ENCODE peak calls at places on chromosome 9, in six cellular contexts. W, P, C, G, A and L are unnamed samples.

GRCh38 chr9:38107405-38107804 is 38.4 kb upstream of the SHB start:
- DNase-seq in W (no peak), A (no peak), G (no peak), C (no peak), P (no peak), L (no peak)

GRCh38 chr9:130537346-130538050 is 41.9 kb upstream of the FUBP3 start:
- DNase-seq in C (no peak), A (no peak), G (peak), P (no peak), W (no peak), L (no peak)

GRCh38 chr9:124840300-124840833 is 12.9 kb upstream of the WDR38 start:
- DNase-seq in C (no peak), G (peak), W (no peak), A (peak), P (no peak), L (no peak)

GRCh38 chr9:34457266-34458012 is 931 bp downstream of the FAM219A start:
- DNase-seq in P (peak), A (no peak), C (no peak), W (peak), G (peak), L (peak)

GRCh38 chr9:86714976-86715375 is 232.3 kb downstream of the GAS1 start:
- DNase-seq in G (no peak), W (no peak), C (no peak), A (no peak), P (no peak), L (peak)

GRCh38 chr9:79129865-79130480 is 441.8 kb upstream of the TLE4 start:
- DNase-seq in A (peak), C (no peak), W (peak), G (peak), P (peak), L (peak)

GRCh38 chr9:96219615-96220257 is 82.2 kb downstream of the HSD17B3 start:
- DNase-seq in P (peak), G (peak), W (no peak), C (no peak), A (no peak), L (no peak)

GRCh38 chr9:33082135-33082534 is 5.7 kb upstream of the SMU1 start:
- DNase-seq in W (no peak), P (no peak), G (no peak), C (no peak), A (peak), L (no peak)

GRCh38 chr9:35517552-35518211 is 27.8 kb downstream of the RUSC2 start:
- DNase-seq in W (no peak), C (no peak), A (no peak), G (no peak), P (no peak), L (no peak)

GRCh38 chr9:3848445-3849114 is 322.8 kb upstream of the RFX3 start:
- DNase-seq in A (peak), W (peak), C (no peak), P (no peak), G (no peak), L (peak)

GRCh38 chr9:841371-842209 is at the start of gene DMRT1:
- DNase-seq in A (no peak), P (no peak), C (no peak), G (no peak), W (no peak), L (no peak)

GRCh38 chr9:78044189-78044588 is 12.6 kb upstream of the GNAQ start:
- DNase-seq in G (no peak), A (no peak), W (no peak), C (no peak), P (no peak), L (no peak)

GRCh38 chr9:114386886-114387677 is 700 bp downstream of the AKNA start:
- DNase-seq in W (no peak), P (no peak), C (no peak), G (no peak), A (no peak), L (peak)

GRCh38 chr9:114770991-114771390 is 34.8 kb downstream of the TNFSF15 start:
- DNase-seq in P (no peak), G (no peak), C (no peak), A (no peak), W (no peak), L (no peak)

GRCh38 chr9:116669296-116669695 is 17.8 kb upstream of the TRIM32 start:
- DNase-seq in G (no peak), A (no peak), C (no peak), P (no peak), W (no peak), L (no peak)

GRCh38 chr9:128823903-128824406 is 5.6 kb downstream of the SPOUT1 start:
- DNase-seq in A (no peak), G (peak), C (no peak), P (no peak), W (no peak), L (no peak)

GRCh38 chr9:79902937-79903600 is 331.3 kb downstream of the TLE4 start:
- DNase-seq in C (no peak), A (no peak), P (no peak), G (no peak), W (no peak), L (no peak)

GRCh38 chr9:136587145-136587943 is 41.5 kb upstream of the NOTCH1 start:
- DNase-seq in W (no peak), A (no peak), C (no peak), P (no peak), G (peak), L (peak)

GRCh38 chr9:33473643-33474352 is at the start of gene NOL6:
- DNase-seq in G (peak), A (peak), P (peak), C (peak), W (peak), L (peak)

GRCh38 chr9:112203536-112203935 is 28.4 kb upstream of the SUSD1 start:
- DNase-seq in P (no peak), G (no peak), A (no peak), C (no peak), W (no peak), L (peak)

GRCh38 chr9:133161542-133161950 is 2.2 kb downstream of the GBGT1 start:
- DNase-seq in G (no peak), A (no peak), P (no peak), W (no peak), C (no peak), L (no peak)

GRCh38 chr9:133164209-133164590 is 486 bp upstream of the GBGT1 start:
- DNase-seq in C (no peak), W (no peak), G (no peak), A (no peak), P (no peak), L (no peak)

GRCh38 chr9:133166392-133166791 is 2.7 kb upstream of the GBGT1 start:
- DNase-seq in W (no peak), P (no peak), A (no peak), G (peak), C (no peak), L (no peak)

GRCh38 chr9:133162802-133163558 is 734 bp downstream of the GBGT1 start:
- DNase-seq in C (no peak), P (no peak), W (no peak), G (no peak), A (no peak), L (no peak)

GRCh38 chr9:133163559-133164208 is at the start of gene GBGT1:
- DNase-seq in C (no peak), G (peak), W (no peak), A (no peak), P (peak), L (no peak)
- TF ChIP-seq BHLHE40 in C (no peak), G (no peak), W (no peak), A (no peak), P (no peak), L (no peak)

DNA sequence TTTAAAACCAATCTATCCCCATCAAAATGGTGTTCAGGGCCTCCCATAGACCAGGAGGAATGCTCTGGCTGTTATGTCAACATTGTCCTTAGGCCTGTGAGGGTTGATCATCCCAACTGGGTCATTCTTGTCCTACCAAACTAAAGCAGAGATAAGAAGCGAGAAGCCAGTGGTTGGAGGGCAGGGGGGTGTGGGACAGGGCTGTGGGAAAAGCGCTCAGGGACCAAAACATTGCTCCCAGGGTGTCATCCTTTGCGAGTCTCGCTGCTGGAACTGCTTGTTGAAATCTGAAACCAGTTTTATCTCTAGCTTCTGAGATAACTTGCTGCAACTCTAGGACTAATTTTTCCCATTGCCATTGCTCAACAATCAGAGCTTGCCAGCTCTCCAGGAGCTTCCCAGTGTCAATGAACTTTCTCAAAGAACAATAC is 48.1 kb downstream of the SPATA31C2 start:
- DNase-seq in W (peak), G (no peak), A (no peak), P (no peak), C (no peak), L (peak)
- TF ChIP-seq BHLHE40 in W (no peak), G (no peak), A (no peak), P (no peak), C (no peak), L (no peak)

DNA sequence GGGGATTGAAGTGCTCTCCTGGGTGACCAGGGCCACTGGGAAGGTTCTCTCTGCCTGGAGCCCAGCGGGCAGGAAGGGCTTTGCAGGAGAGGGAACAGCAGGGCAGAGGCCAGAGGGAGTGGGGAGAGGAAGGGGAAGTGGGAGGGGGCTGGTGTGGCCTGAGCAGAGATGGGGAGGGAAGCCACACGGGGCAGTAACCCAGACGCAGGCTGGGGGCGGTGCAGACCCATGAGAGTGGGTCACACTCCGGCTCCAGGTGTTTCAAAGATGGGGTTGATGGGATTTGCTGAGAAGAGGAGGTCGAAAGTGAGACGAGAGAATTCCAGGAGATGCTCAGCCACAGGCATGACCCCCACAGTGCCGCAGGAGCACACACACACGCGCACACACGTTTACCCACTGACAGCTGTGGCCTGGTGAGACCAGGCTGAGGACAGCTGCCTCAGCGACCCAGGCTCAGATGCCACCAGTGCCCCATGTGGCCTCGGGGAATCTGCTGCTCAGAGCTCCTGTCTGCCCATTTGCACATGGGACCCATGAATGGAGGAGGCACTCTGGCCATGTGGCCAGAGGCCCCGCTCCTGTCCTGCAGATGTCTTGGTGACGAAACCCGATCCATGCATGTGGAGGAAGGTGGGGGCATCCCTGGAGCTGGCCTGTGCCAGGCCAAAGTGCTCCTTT is 32.7 kb upstream of the FCN2 start:
- DNase-seq in P (no peak), G (no peak), W (no peak), A (no peak), C (no peak), L (no peak)
- TF ChIP-seq BHLHE40 in P (no peak), G (no peak), W (no peak), A (no peak), C (no peak), L (no peak)

GRCh38 chr9:7237473-7238243 is 479.9 kb downstream of the KDM4C start:
- DNase-seq in W (no peak), C (no peak), P (no peak), A (no peak), G (no peak), L (peak)
- TF ChIP-seq BHLHE40 in W (no peak), C (no peak), P (no peak), A (no peak), G (no peak), L (no peak)

GRCh38 chr9:99299214-99300102 is 77.4 kb downstream of the SEC61B start:
- DNase-seq in C (no peak), A (peak), W (no peak), G (no peak), P (no peak), L (peak)

GRCh38 chr9:99300103-99300439 is 78.0 kb downstream of the SEC61B start:
- DNase-seq in G (no peak), A (no peak), W (no peak), P (no peak), C (no peak), L (no peak)

GRCh38 chr9:99296375-99296951 is 74.4 kb downstream of the SEC61B start:
- DNase-seq in G (peak), C (no peak), A (no peak), W (no peak), P (no peak), L (no peak)

GRCh38 chr9:99298660-99299059 is 76.6 kb downstream of the SEC61B start:
- DNase-seq in C (no peak), A (no peak), G (no peak), W (no peak), P (no peak), L (no peak)

GRCh38 chr9:99294850-99295461 is 72.9 kb downstream of the SEC61B start:
- DNase-seq in W (peak), A (peak), G (no peak), C (no peak), P (peak), L (no peak)
- TF ChIP-seq BHLHE40 in W (no peak), A (no peak), G (no peak), C (no peak), P (no peak), L (no peak)